ENCODE peak calls at places on chromosomes 13 and 19, in four cellular contexts. V, J, X and P are unnamed samples.

GRCh38 chr19:40717880-40718773 is 1.2 kb downstream of the ITPKC start:
- DNase-seq in V (no peak), J (no peak), X (no peak), P (no peak)

GRCh38 chr13:114325729-114326128 is 11.4 kb downstream of the CHAMP1 start:
- DNase-seq in V (no peak), X (no peak), J (no peak), P (no peak)

GRCh38 chr13:23848639-23849282 is 40.4 kb downstream of the MIPEP start:
- DNase-seq in X (no peak), J (no peak), V (no peak), P (no peak)

GRCh38 chr19:7552781-7553180 is 17.3 kb downstream of the PNPLA6 start:
- DNase-seq in V (no peak), X (no peak), J (no peak), P (no peak)

GRCh38 chr19:38993271-38993670 is 17.7 kb upstream of the FBXO17 start:
- DNase-seq in V (no peak), J (no peak), X (no peak), P (no peak)

GRCh38 chr19:11203194-11204075 is 6.1 kb upstream of the KANK2 start:
- DNase-seq in X (peak; percentile 73), V (peak; percentile 57), J (no peak), P (no peak)

GRCh38 chr19:40464059-40465024 is 1.2 kb downstream of the BLVRB start:
- DNase-seq in J (peak; percentile 35), V (no peak), X (peak; percentile 71), P (no peak)

GRCh38 chr19:58033741-58034475 is at the start of gene ZSCAN1:
- DNase-seq in X (no peak), J (no peak), V (no peak), P (peak; percentile 83)

GRCh38 chr13:22107549-22107948 is 436.7 kb downstream of the FGF9 start:
- DNase-seq in J (no peak), X (no peak), V (no peak), P (peak; percentile 13)

GRCh38 chr13:66359910-66360552 is 870.1 kb downstream of the PCDH9 start:
- DNase-seq in J (no peak), X (no peak), V (no peak), P (no peak)